ENCODE peak calls at places on chromosomes 5 and 9, in six cellular contexts. B, P, N, E, F and I are unnamed samples.

GRCh38 chr5:67166460-67166871 is 30.1 kb downstream of the CD180 start:
- DNase-seq in B (no peak), P (no peak), N (no peak), E (peak; percentile 48), F (peak; percentile 63), I (no peak)

GRCh38 chr9:32264171-32264862 is 120.1 kb upstream of the ACO1 start:
- DNase-seq in B (peak; percentile 11), P (no peak), N (no peak), E (no peak), F (no peak), I (no peak)

GRCh38 chr5:133480366-133480765 is 132.0 kb downstream of the FSTL4 start:
- DNase-seq in B (no peak), P (no peak), N (no peak), E (peak; percentile 26), F (no peak), I (no peak)

GRCh38 chr9:85522459-85523092 is 219.2 kb downstream of the AGTPBP1 start:
- DNase-seq in B (peak; percentile 68), P (no peak), N (no peak), E (no peak), F (no peak), I (no peak)

GRCh38 chr5:84724683-84725082 is 340.0 kb upstream of the EDIL3 start:
- DNase-seq in B (no peak), P (no peak), N (no peak), E (no peak), F (no peak), I (no peak)

GRCh38 chr5:139137703-139138102 is 60.5 kb downstream of the SIL1 start:
- DNase-seq in B (peak; percentile 47), P (no peak), N (peak; percentile 39), E (no peak), F (peak; percentile 47), I (no peak)

GRCh38 chr5:74464512-74465209 is 175.9 kb downstream of the ENC1 start:
- DNase-seq in B (no peak), P (no peak), N (no peak), E (no peak), F (no peak), I (peak; percentile 42)

GRCh38 chr5:115419794-115420585 is 123.5 kb upstream of the CCDC112 start:
- DNase-seq in B (no peak), P (no peak), N (no peak), E (no peak), F (no peak), I (no peak)

GRCh38 chr9:95383845-95384244 is 66.3 kb upstream of the FANCC start:
- DNase-seq in B (no peak), P (no peak), N (no peak), E (no peak), F (no peak), I (no peak)

GRCh38 chr9:124358617-124359016 is 56.6 kb downstream of the PSMB7 start:
- DNase-seq in B (no peak), P (no peak), N (no peak), E (no peak), F (no peak), I (no peak)

GRCh38 chr5:107535849-107536248 is 134.9 kb downstream of the EFNA5 start:
- DNase-seq in B (no peak), P (no peak), N (no peak), E (no peak), F (no peak), I (peak; percentile 19)

GRCh38 chr5:36552626-36553393 is 53.6 kb upstream of the SLC1A3 start:
- DNase-seq in B (no peak), P (no peak), N (no peak), E (no peak), F (no peak), I (no peak)

GRCh38 chr5:175257128-175257846 is 186.7 kb downstream of the DRD1 start:
- DNase-seq in B (no peak), P (no peak), N (no peak), E (no peak), F (no peak), I (peak; percentile 53)

GRCh38 chr5:66658516-66658915 is 62.3 kb downstream of the MAST4 start:
- DNase-seq in B (no peak), P (no peak), N (no peak), E (no peak), F (no peak), I (no peak)

DNA sequence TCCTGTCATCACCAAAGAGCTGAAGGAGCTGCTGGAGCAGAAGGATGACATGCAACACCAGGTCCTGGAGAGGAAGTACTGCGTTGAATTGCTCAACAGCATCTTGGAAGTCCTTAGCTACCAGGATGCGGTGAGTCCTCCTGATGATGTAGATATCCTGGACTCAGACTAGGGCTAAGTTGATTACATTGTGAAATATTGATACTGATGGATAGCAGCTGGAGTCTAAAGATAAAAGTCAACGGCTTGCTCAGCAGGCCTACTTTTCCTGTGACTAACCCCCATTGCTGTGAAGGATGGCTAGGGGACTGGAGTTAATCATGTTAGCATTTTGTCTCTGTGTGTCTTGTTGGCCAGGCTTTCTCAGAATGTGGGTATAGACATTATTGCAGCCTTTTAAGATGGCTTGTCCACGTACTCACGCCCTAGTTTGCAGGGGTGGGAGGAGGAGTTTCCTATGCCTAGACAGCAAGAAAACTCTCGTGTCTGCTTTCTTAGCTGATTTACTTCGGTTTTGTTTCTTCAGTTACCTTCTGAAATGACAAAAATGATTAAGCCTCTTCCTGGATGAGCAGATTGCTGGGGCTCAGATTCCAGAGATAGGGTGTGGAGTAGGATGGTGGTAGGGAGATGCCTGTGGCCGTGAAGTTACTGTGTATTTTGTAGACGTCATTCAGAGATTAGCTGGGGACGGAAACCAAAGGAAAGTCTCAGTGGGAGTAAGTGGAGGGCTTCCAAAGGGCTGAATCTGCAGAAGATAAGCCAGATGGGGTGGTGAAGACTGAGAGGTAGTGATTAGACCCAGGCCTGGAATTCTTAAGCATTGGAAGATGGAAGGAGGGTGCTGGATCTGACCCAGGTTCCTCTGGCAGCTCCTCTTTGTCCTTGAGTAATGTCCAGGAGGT is 166.3 kb downstream of the DOCK2 start:
- DNase-seq in B (peak; percentile 59), P (peak; percentile 91), N (peak; percentile 70), E (no peak), F (no peak), I (peak; percentile 90)
- TF ChIP-seq POLR2AphosphoS5 in B (peak; percentile 84), P (no peak), N (peak; percentile 80), E (peak; percentile 49), F (peak; percentile 67), I (peak; percentile 65)

DNA sequence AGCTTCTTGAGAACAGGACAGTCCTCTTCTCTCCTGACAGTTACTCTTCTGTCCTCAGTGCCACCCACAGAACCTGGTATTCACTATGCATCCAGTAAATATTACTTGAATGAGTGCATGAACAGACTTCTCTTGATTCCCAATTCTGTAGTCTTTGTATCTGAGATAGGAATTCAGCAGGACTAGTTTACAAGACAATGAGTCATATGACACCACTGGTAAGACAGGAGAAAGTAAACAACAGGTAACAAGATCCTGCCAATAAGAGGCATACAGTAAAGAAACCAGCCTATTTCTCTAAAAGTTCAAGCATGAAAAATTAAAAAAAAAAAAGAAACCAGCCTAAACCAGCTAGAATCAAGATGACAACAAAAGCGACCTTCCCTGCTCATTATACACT is 6.2 kb downstream of the ZNF883 start:
- DNase-seq in B (no peak), P (no peak), N (no peak), E (no peak), F (no peak), I (no peak)
- H3K9me3 ChIP-seq in B (peaks cover 11% of the 10 kb centered on the region), P (no peaks in the 10 kb centered on the region), N (no peaks in the 10 kb centered on the region), E (peaks cover 70% of the 10 kb centered on the region), F (peaks cover 85% of the 10 kb centered on the region), I (peaks cover 55% of the 10 kb centered on the region)

DNA sequence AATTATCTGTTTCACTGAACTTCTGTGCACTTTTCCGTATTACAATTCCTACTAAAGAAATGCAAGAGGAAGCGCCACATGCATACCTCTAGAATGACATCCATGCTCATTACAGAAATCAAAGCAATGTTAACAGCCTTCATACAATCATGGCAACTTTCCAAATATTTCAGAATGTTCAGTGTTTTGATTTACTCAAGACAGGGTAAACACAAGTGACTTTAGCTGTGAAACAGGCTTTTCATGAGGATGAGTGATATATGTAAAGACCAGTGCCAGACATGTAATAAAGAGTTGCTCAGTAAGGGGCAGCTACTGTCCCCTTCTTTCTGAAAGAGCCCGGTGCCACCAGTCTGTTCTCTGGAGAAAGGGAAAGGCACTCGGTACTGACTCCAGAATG is 4.7 kb downstream of the BOD1 start:
- DNase-seq in B (no peak), P (no peak), N (no peak), E (no peak), F (no peak), I (no peak)
- TF ChIP-seq POLR2AphosphoS5 in B (no peak), P (no peak), N (no peak), E (no peak), F (no peak), I (no peak)

GRCh38 chr9:10806873-10807272 is 194.1 kb upstream of the PTPRD start:
- DNase-seq in B (no peak), P (no peak), N (no peak), E (no peak), F (no peak), I (no peak)
- H3K9me3 ChIP-seq in B (no peaks in the 10 kb centered on the region), P (no peaks in the 10 kb centered on the region), N (no peaks in the 10 kb centered on the region), E (no peaks in the 10 kb centered on the region), F (no peaks in the 10 kb centered on the region), I (peaks cover 5% of the 10 kb centered on the region)

GRCh38 chr9:73780916-73781315 is 629.3 kb downstream of the ANXA1 start:
- DNase-seq in B (no peak), P (no peak), N (no peak), E (no peak), F (no peak), I (no peak)
- TF ChIP-seq POLR2AphosphoS5 in B (no peak), P (no peak), N (no peak), E (no peak), F (no peak), I (no peak)

DNA sequence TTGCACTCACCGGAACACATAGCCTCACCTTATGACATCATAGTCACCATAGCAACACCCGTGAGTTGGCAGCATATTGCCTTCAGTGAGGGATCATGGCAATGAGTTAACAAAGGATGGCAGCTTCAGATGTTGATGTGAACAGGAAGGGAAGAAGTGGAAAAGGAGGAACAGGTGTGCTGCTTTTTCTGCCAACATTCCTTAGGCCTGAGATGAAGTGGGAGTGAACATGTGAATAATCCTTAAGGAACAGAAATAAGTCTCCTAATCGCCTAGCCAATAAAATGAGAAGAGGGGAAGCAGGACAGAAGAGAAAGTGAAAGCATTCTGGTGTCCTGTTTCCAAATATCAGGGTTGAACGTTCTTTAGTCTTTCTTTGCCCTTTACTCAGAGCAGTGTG is 360.0 kb downstream of the BRINP1 start:
- DNase-seq in B (no peak), P (no peak), N (no peak), E (peak; percentile 62), F (no peak), I (no peak)
- H3K9me3 ChIP-seq in B (no peaks in the 10 kb centered on the region), P (no peaks in the 10 kb centered on the region), N (no peaks in the 10 kb centered on the region), E (no peaks in the 10 kb centered on the region), F (no peaks in the 10 kb centered on the region), I (no peaks in the 10 kb centered on the region)

GRCh38 chr5:113675166-113675565 is 161.7 kb downstream of the YTHDC2 start:
- DNase-seq in B (no peak), P (no peak), N (no peak), E (no peak), F (no peak), I (no peak)
- TF ChIP-seq POLR2AphosphoS5 in B (no peak), P (no peak), N (no peak), E (no peak), F (no peak), I (no peak)